ENCODE peak calls at places on chromosomes 1 and 21, in eight cellular contexts. M is pons; E is T-helper 1 cell; G is left cardiac atrium; D is activated naive CD8-positive, alpha-beta T cell treated with anti-CD3 and anti-CD28 coated beads for 36 hours; V is MV-4-11; X is Panc1; F is ACHN. Z is an unnamed sample.
A peak's percentile ranks its signal among the peaks of the same experiment; 100 is the strongest.

GRCh38 chr1:158163000-158163947 is 17.4 kb upstream of the CD1D start:
- DNase-seq in M (no peak), F (no peak), E (no peak), V (peak; percentile 96), X (no peak), G (no peak), D (no peak), Z (no peak)

GRCh38 chr1:213231795-213232231 is 180.8 kb downstream of the RPS6KC1 start:
- DNase-seq in M (peak; percentile 14), E (no peak), F (no peak), D (no peak), G (no peak), X (no peak), V (no peak), Z (no peak)

GRCh38 chr1:229368347-229368746 is 25.5 kb upstream of the CCSAP start:
- DNase-seq in F (no peak), M (no peak), V (peak; percentile 39), X (no peak), D (no peak), G (no peak), E (no peak), Z (no peak)

GRCh38 chr1:62621907-62622306 is 24.6 kb downstream of the ANGPTL3 start:
- DNase-seq in F (peak; percentile 63), E (no peak), X (peak; percentile 91), D (no peak), M (peak; percentile 11), V (peak; percentile 84), G (peak; percentile 24), Z (no peak)

GRCh38 chr1:117812868-117813511 is 116.4 kb downstream of the GDAP2 start:
- DNase-seq in V (peak; percentile 32), D (no peak), G (no peak), X (no peak), F (no peak), M (no peak), E (no peak), Z (no peak)

GRCh38 chr1:116334015-116334547 is 39.0 kb upstream of the ATP1A1 start:
- DNase-seq in V (no peak), F (no peak), M (no peak), X (no peak), D (no peak), E (no peak), G (peak; percentile 51), Z (no peak)

GRCh38 chr1:224092601-224093000 is 21.3 kb upstream of the FBXO28 start:
- DNase-seq in G (no peak), X (no peak), V (no peak), E (no peak), D (no peak), M (no peak), F (no peak), Z (no peak)

GRCh38 chr1:173865468-173866164 is 2.2 kb downstream of the GAS5 start:
- DNase-seq in X (no peak), V (no peak), G (no peak), M (no peak), D (no peak), F (no peak), E (no peak), Z (no peak)

GRCh38 chr1:188065917-188066316 is 1237.2 kb downstream of the PLA2G4A start:
- DNase-seq in G (no peak), X (no peak), V (no peak), F (no peak), E (no peak), M (no peak), D (no peak), Z (no peak)

GRCh38 chr21:43832648-43833047 is 32.4 kb upstream of the AGPAT3 start:
- DNase-seq in X (no peak), V (no peak), G (no peak), M (no peak), D (no peak), E (no peak), F (no peak), Z (no peak)

GRCh38 chr21:41953249-41953830 is 478 bp downstream of the C2CD2 start:
- DNase-seq in D (peak; percentile 27), E (no peak), X (no peak), G (peak; percentile 44), V (no peak), F (peak; percentile 16), M (no peak), Z (no peak)

GRCh38 chr1:84621553-84621952 is 47.3 kb upstream of the CTBS start:
- DNase-seq in E (no peak), D (no peak), M (no peak), X (no peak), V (no peak), F (no peak), G (no peak), Z (no peak)

Z was measured in T-helper 9 cell.